ENCODE peak calls at places on chromosome 3, in five cellular contexts. One of them, this sample, is unnamed. For H3K4me1, the result is how much of the 10 kb centered on the place peaks cover.

GRCh38 chr3:124014366-124014942 is 22.5 kb upstream of the ROPN1 start:
- DNase-seq in IMR-90: peak
- DNase-seq in mesenchymal stem cell: no peak
- DNase-seq in trophoblast cell: no peak
- DNase-seq in H1: no peak
- DNase-seq in this sample: no peak

GRCh38 chr3:12424635-12425319 is 59.5 kb upstream of the TSEN2 start:
- DNase-seq in H1: peak
- DNase-seq in trophoblast cell: no peak
- DNase-seq in mesenchymal stem cell: no peak
- DNase-seq in IMR-90: no peak
- DNase-seq in this sample: no peak

GRCh38 chr3:16897254-16897926 is 12.6 kb downstream of the PLCL2 start:
- DNase-seq in trophoblast cell: peak
- DNase-seq in H1: no peak
- DNase-seq in mesenchymal stem cell: peak
- DNase-seq in IMR-90: peak
- DNase-seq in this sample: no peak

GRCh38 chr3:175965036-175965435 is 1105.9 kb downstream of the NAALADL2 start:
- DNase-seq in H1: no peak
- DNase-seq in IMR-90: no peak
- DNase-seq in trophoblast cell: no peak
- DNase-seq in mesenchymal stem cell: no peak
- DNase-seq in this sample: no peak

GRCh38 chr3:31041161-31041978 is 146.9 kb upstream of the GADL1 start:
- DNase-seq in trophoblast cell: peak
- DNase-seq in mesenchymal stem cell: peak
- DNase-seq in IMR-90: peak
- DNase-seq in H1: no peak
- DNase-seq in this sample: peak

GRCh38 chr3:162774613-162775100 is 1278.0 kb downstream of the OTOL1 start:
- DNase-seq in IMR-90: no peak
- DNase-seq in H1: no peak
- DNase-seq in mesenchymal stem cell: no peak
- DNase-seq in trophoblast cell: no peak
- DNase-seq in this sample: no peak

GRCh38 chr3:56048946-56049345 is 419.3 kb downstream of the ERC2 start:
- DNase-seq in mesenchymal stem cell: no peak
- DNase-seq in trophoblast cell: peak
- DNase-seq in H1: no peak
- DNase-seq in IMR-90: no peak
- DNase-seq in this sample: no peak

GRCh38 chr3:27568393-27568792 is 84.2 kb upstream of the SLC4A7 start:
- DNase-seq in mesenchymal stem cell: no peak
- DNase-seq in IMR-90: peak
- DNase-seq in trophoblast cell: no peak
- DNase-seq in H1: no peak
- DNase-seq in this sample: no peak

GRCh38 chr3:105984837-105985236 is 116.0 kb upstream of the CBLB start:
- DNase-seq in IMR-90: peak
- DNase-seq in mesenchymal stem cell: no peak
- DNase-seq in trophoblast cell: no peak
- DNase-seq in H1: no peak
- DNase-seq in this sample: no peak

GRCh38 chr3:167241048-167241845 is 138.8 kb downstream of the ZBBX start:
- DNase-seq in IMR-90: no peak
- DNase-seq in trophoblast cell: no peak
- DNase-seq in mesenchymal stem cell: no peak
- DNase-seq in H1: no peak
- DNase-seq in this sample: no peak

GRCh38 chr3:127802620-127803019 is 19.7 kb downstream of the MGLL start:
- DNase-seq in IMR-90: no peak
- DNase-seq in H1: no peak
- DNase-seq in mesenchymal stem cell: no peak
- DNase-seq in trophoblast cell: no peak
- DNase-seq in this sample: no peak

GRCh38 chr3:7562892-7563291 is 702.0 kb downstream of the GRM7 start:
- DNase-seq in H1: no peak
- DNase-seq in IMR-90: no peak
- DNase-seq in mesenchymal stem cell: no peak
- DNase-seq in trophoblast cell: no peak
- DNase-seq in this sample: no peak

GRCh38 chr3:185934726-185935464 is 2.9 kb downstream of the TRA2B start:
- DNase-seq in mesenchymal stem cell: no peak
- DNase-seq in trophoblast cell: no peak
- DNase-seq in H1: no peak
- DNase-seq in IMR-90: peak
- DNase-seq in this sample: no peak

GRCh38 chr3:71441217-71441924 is 142.2 kb downstream of the FOXP1 start:
- DNase-seq in H1: no peak
- DNase-seq in IMR-90: no peak
- DNase-seq in mesenchymal stem cell: no peak
- DNase-seq in trophoblast cell: no peak
- DNase-seq in this sample: no peak

GRCh38 chr3:143814358-143814968 is 33.8 kb downstream of the SLC9A9 start:
- DNase-seq in H1: no peak
- DNase-seq in trophoblast cell: no peak
- DNase-seq in IMR-90: no peak
- DNase-seq in mesenchymal stem cell: no peak
- DNase-seq in this sample: no peak

GRCh38 chr3:31196881-31197364 is 302.5 kb upstream of the GADL1 start:
- DNase-seq in trophoblast cell: peak
- DNase-seq in IMR-90: peak
- DNase-seq in H1: no peak
- DNase-seq in mesenchymal stem cell: peak
- DNase-seq in this sample: no peak

GRCh38 chr3:134709076-134709475 is 58.3 kb upstream of the KY start:
- DNase-seq in IMR-90: no peak
- DNase-seq in trophoblast cell: peak
- DNase-seq in H1: no peak
- DNase-seq in mesenchymal stem cell: no peak
- DNase-seq in this sample: no peak

GRCh38 chr3:155070316-155070715 is 9.8 kb upstream of the MME start:
- DNase-seq in mesenchymal stem cell: no peak
- DNase-seq in H1: no peak
- DNase-seq in IMR-90: peak
- DNase-seq in trophoblast cell: no peak
- DNase-seq in this sample: no peak

GRCh38 chr3:170941551-170941950 is 33.1 kb upstream of the EIF5A2 start:
- DNase-seq in mesenchymal stem cell: no peak
- DNase-seq in H1: no peak
- DNase-seq in IMR-90: no peak
- DNase-seq in trophoblast cell: no peak
- DNase-seq in this sample: no peak

GRCh38 chr3:125143982-125144652 is 68.4 kb downstream of the SLC12A8 start:
- DNase-seq in H1: no peak
- DNase-seq in IMR-90: no peak
- DNase-seq in trophoblast cell: no peak
- DNase-seq in mesenchymal stem cell: peak
- DNase-seq in this sample: no peak

GRCh38 chr3:98573231-98573728 is 20.1 kb downstream of the CPOX start:
- DNase-seq in trophoblast cell: no peak
- DNase-seq in IMR-90: peak
- DNase-seq in H1: no peak
- DNase-seq in mesenchymal stem cell: peak
- DNase-seq in this sample: no peak

GRCh38 chr3:129211772-129212171 is 28.1 kb upstream of the CNBP start:
- DNase-seq in IMR-90: peak
- DNase-seq in trophoblast cell: peak
- DNase-seq in mesenchymal stem cell: peak
- DNase-seq in H1: no peak
- DNase-seq in this sample: no peak

GRCh38 chr3:48273594-48274211 is 32.8 kb downstream of the ZNF589 start:
- DNase-seq in H1: peak
- DNase-seq in IMR-90: peak
- DNase-seq in mesenchymal stem cell: peak
- DNase-seq in trophoblast cell: peak
- DNase-seq in this sample: peak

GRCh38 chr3:99972380-99973104 is 141.8 kb downstream of the FILIP1L start:
- DNase-seq in trophoblast cell: no peak
- DNase-seq in H1: no peak
- DNase-seq in IMR-90: peak
- DNase-seq in mesenchymal stem cell: no peak
- DNase-seq in this sample: no peak

GRCh38 chr3:182861345-182861744 is 68.0 kb downstream of the ATP11B start:
- DNase-seq in mesenchymal stem cell: no peak
- DNase-seq in H1: no peak
- DNase-seq in trophoblast cell: no peak
- DNase-seq in IMR-90: peak
- DNase-seq in this sample: no peak

GRCh38 chr3:57512174-57512573 is 32.0 kb downstream of the DNAH12 start:
- DNase-seq in IMR-90: peak
- DNase-seq in mesenchymal stem cell: peak
- DNase-seq in H1: no peak
- DNase-seq in trophoblast cell: no peak
- DNase-seq in this sample: no peak

GRCh38 chr3:13753926-13754325 is 125.9 kb downstream of the WNT7A start:
- DNase-seq in IMR-90: no peak
- DNase-seq in H1: no peak
- DNase-seq in trophoblast cell: no peak
- DNase-seq in mesenchymal stem cell: no peak
- DNase-seq in this sample: no peak

GRCh38 chr3:11581237-11582122 is 62.2 kb downstream of the VGLL4 start:
- DNase-seq in H1: no peak
- DNase-seq in trophoblast cell: no peak
- DNase-seq in mesenchymal stem cell: no peak
- DNase-seq in IMR-90: no peak
- DNase-seq in this sample: no peak

GRCh38 chr3:1527780-1528179 is 435.0 kb downstream of the CNTN6 start:
- DNase-seq in H1: no peak
- DNase-seq in IMR-90: no peak
- DNase-seq in trophoblast cell: no peak
- DNase-seq in mesenchymal stem cell: no peak
- DNase-seq in this sample: no peak

GRCh38 chr3:45659661-45660566 is 29.3 kb upstream of the SACM1L start:
- DNase-seq in mesenchymal stem cell: peak
- DNase-seq in IMR-90: peak
- DNase-seq in H1: peak
- DNase-seq in trophoblast cell: peak
- DNase-seq in this sample: peak

GRCh38 chr3:109678600-109678999 is 341.3 kb upstream of the DPPA4 start:
- DNase-seq in H1: no peak
- DNase-seq in mesenchymal stem cell: no peak
- DNase-seq in IMR-90: no peak
- DNase-seq in trophoblast cell: no peak
- DNase-seq in this sample: no peak

GRCh38 chr3:10495003-10495402 is 10.4 kb downstream of the ATP2B2 start:
- DNase-seq in H1: no peak
- DNase-seq in mesenchymal stem cell: no peak
- DNase-seq in trophoblast cell: no peak
- DNase-seq in IMR-90: peak
- DNase-seq in this sample: no peak

GRCh38 chr3:165749817-165750216 is 87.4 kb downstream of the BCHE start:
- DNase-seq in mesenchymal stem cell: no peak
- DNase-seq in trophoblast cell: no peak
- DNase-seq in H1: no peak
- DNase-seq in IMR-90: no peak
- DNase-seq in this sample: no peak

GRCh38 chr3:30704931-30705890 is 98.8 kb downstream of the TGFBR2 start:
- DNase-seq in H1: no peak
- DNase-seq in IMR-90: no peak
- DNase-seq in mesenchymal stem cell: no peak
- DNase-seq in trophoblast cell: no peak
- DNase-seq in this sample: no peak

GRCh38 chr3:143562789-143563188 is 285.5 kb downstream of the SLC9A9 start:
- DNase-seq in trophoblast cell: no peak
- DNase-seq in H1: no peak
- DNase-seq in mesenchymal stem cell: no peak
- DNase-seq in IMR-90: no peak
- DNase-seq in this sample: no peak

GRCh38 chr3:124821356-124821755 is 65.8 kb downstream of the ITGB5 start:
- DNase-seq in mesenchymal stem cell: no peak
- DNase-seq in trophoblast cell: no peak
- DNase-seq in H1: no peak
- DNase-seq in IMR-90: no peak
- DNase-seq in this sample: no peak

GRCh38 chr3:165491487-165491886 is 295.3 kb upstream of the SLITRK3 start:
- DNase-seq in IMR-90: peak
- DNase-seq in mesenchymal stem cell: peak
- DNase-seq in trophoblast cell: peak
- DNase-seq in H1: no peak
- DNase-seq in this sample: no peak

DNA sequence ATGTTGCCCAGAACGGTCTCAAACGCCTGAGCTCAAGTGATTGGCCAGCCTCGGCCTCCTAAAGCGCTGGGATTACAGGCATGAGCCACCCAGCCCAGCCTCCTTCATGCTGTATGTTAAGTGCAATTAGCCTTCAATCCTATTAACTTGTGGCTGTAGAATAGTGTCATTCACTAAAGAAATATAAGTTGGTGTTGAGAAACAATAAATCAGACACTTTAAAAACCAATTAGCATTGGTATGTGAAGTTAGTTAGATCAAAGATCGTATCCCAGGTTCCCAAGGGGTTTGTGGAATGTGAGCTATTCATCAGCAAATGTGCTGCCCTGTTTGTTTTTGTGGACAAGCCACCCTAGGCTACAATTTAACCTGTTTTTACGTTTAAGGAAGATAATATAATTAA is 11.0 kb upstream of the PIK3CB start:
- DNase-seq in mesenchymal stem cell: no peak
- DNase-seq in H1: no peak
- DNase-seq in IMR-90: no peak
- DNase-seq in trophoblast cell: no peak
- DNase-seq in this sample: no peak
- H4K91ac ChIP-seq in mesenchymal stem cell: no peak
- H4K91ac ChIP-seq in H1: no peak
- H4K91ac ChIP-seq in IMR-90: no peak
- H4K91ac ChIP-seq in trophoblast cell: no peak
- H4K91ac ChIP-seq in this sample: no peak

GRCh38 chr3:42663581-42664442 is 10.3 kb downstream of the ZBTB47 start:
- DNase-seq in trophoblast cell: no peak
- DNase-seq in mesenchymal stem cell: no peak
- DNase-seq in H1: no peak
- DNase-seq in IMR-90: no peak
- DNase-seq in this sample: no peak
- H3K4me1 ChIP-seq in trophoblast cell: under half
- H3K4me1 ChIP-seq in mesenchymal stem cell: under half
- H3K4me1 ChIP-seq in H1: under half
- H3K4me1 ChIP-seq in IMR-90: under half
- H3K4me1 ChIP-seq in this sample: under half

DNA sequence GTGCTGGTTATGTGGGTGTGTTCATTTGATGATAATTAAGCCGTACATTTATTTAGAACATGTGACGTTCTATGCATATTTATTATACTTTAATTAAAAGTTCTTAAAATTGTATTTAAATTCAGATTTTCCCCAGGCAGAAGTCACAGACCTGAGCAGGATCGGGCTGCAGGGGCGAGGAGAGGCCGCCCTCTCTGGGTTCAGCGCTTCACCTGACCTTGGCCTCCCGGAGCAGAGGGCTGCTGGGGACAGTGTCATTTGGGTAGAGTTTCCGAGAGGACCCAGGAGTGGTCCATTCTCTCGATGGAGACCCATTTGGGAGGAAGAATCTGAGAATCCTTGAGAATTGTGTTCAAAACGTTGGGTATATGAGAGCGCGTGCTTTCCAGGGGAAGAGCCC is 12.0 kb upstream of the TOPBP1 start:
- DNase-seq in H1: no peak
- DNase-seq in IMR-90: no peak
- DNase-seq in trophoblast cell: no peak
- DNase-seq in mesenchymal stem cell: no peak
- DNase-seq in this sample: no peak
- H3K4me3 ChIP-seq in H1: peak
- H3K4me3 ChIP-seq in IMR-90: no peak
- H3K4me3 ChIP-seq in trophoblast cell: no peak
- H3K4me3 ChIP-seq in mesenchymal stem cell: no peak
- H3K4me3 ChIP-seq in this sample: no peak

GRCh38 chr3:188153498-188153948 is 434 bp upstream of the LPP start:
- DNase-seq in IMR-90: peak
- DNase-seq in trophoblast cell: peak
- DNase-seq in mesenchymal stem cell: peak
- DNase-seq in H1: peak
- DNase-seq in this sample: peak
- H4K91ac ChIP-seq in IMR-90: peak
- H4K91ac ChIP-seq in trophoblast cell: peak
- H4K91ac ChIP-seq in mesenchymal stem cell: peak
- H4K91ac ChIP-seq in H1: no peak
- H4K91ac ChIP-seq in this sample: peak